ENCODE peak calls at places on chromosomes 12 and 14, in ten cellular contexts. N, T, U, I, J, A, D, L, S and O are unnamed samples.
A peak's percentile ranks its signal among the peaks of the same experiment; 100 is the strongest.

GRCh38 chr14:66038214-66038977 is 447.8 kb upstream of the CCDC196 start:
- DNase-seq in J (no peak), U (no peak), N (peak; percentile 11), T (no peak), S (no peak), A (peak; percentile 87), I (no peak), D (peak; percentile 8), L (no peak), O (no peak)

GRCh38 chr12:110176745-110177144 is 52.6 kb downstream of the IFT81 start:
- DNase-seq in U (no peak), D (no peak), N (no peak), L (no peak), J (no peak), I (no peak), S (no peak), A (peak; percentile 72), T (no peak), O (no peak)

GRCh38 chr14:65044596-65044959 is 57.7 kb downstream of the MAX start:
- DNase-seq in N (peak; percentile 15), T (no peak), S (peak; percentile 85), J (no peak), U (no peak), D (no peak), A (no peak), L (no peak), I (no peak), O (no peak)

GRCh38 chr12:88750867-88751543 is 170.7 kb upstream of the KITLG start:
- DNase-seq in J (no peak), D (no peak), S (no peak), L (no peak), A (no peak), T (no peak), N (no peak), I (no peak), U (no peak), O (no peak)

GRCh38 chr12:13318231-13319015 is 121.9 kb downstream of the EMP1 start:
- DNase-seq in A (no peak), S (no peak), J (no peak), T (no peak), N (no peak), L (no peak), I (no peak), D (no peak), U (no peak), O (no peak)

GRCh38 chr14:89162586-89162985 is 254.4 kb downstream of the FOXN3 start:
- DNase-seq in U (no peak), D (no peak), S (no peak), A (no peak), N (no peak), T (no peak), I (no peak), L (no peak), J (no peak), O (no peak)

GRCh38 chr12:52007158-52007921 is 594 bp downstream of the TAMALIN start:
- DNase-seq in L (peak; percentile 76), D (no peak), T (no peak), I (no peak), U (no peak), S (peak; percentile 95), A (no peak), J (peak; percentile 72), N (peak; percentile 50), O (no peak)

GRCh38 chr14:32201816-32202467 is at the start of gene RNU6-7:
- DNase-seq in T (peak; percentile 34), J (peak; percentile 66), U (no peak), D (no peak), A (peak; percentile 28), I (no peak), L (no peak), N (peak; percentile 24), S (peak; percentile 81), O (no peak)

GRCh38 chr14:61526405-61527312 is 168.7 kb upstream of the HIF1A start:
- DNase-seq in A (no peak), N (no peak), S (peak; percentile 72), L (no peak), J (peak; percentile 78), I (no peak), U (no peak), T (no peak), D (no peak), O (no peak)

GRCh38 chr14:61525293-61526011 is 169.9 kb upstream of the HIF1A start:
- DNase-seq in T (no peak), L (no peak), A (peak; percentile 76), I (peak; percentile 96), J (peak; percentile 68), U (peak; percentile 64), D (peak; percentile 86), S (peak; percentile 81), N (peak; percentile 38), O (no peak)

GRCh38 chr14:61528591-61529021 is 166.7 kb upstream of the HIF1A start:
- DNase-seq in J (no peak), S (no peak), U (no peak), L (no peak), T (no peak), I (peak; percentile 38), A (peak; percentile 78), N (no peak), D (no peak), O (no peak)

GRCh38 chr14:61524936-61525292 is 170.4 kb upstream of the HIF1A start:
- DNase-seq in L (no peak), S (no peak), T (no peak), U (no peak), D (no peak), A (no peak), N (no peak), J (no peak), I (no peak), O (no peak)

GRCh38 chr14:61527325-61528100 is 167.8 kb upstream of the HIF1A start:
- DNase-seq in J (no peak), N (no peak), D (no peak), A (peak; percentile 59), T (no peak), I (no peak), L (no peak), S (no peak), U (no peak), O (no peak)
- TF ChIP-seq CTCF in J (no peak), N (no peak), D (no peak), A (no peak), T (no peak), I (no peak), L (no peak), S (no peak), U (no peak), O (no peak)

GRCh38 chr14:75307700-75308379 is 29.2 kb downstream of the FOS start:
- DNase-seq in I (no peak), A (peak; percentile 87), L (peak; percentile 53), D (peak; percentile 73), T (peak; percentile 83), N (peak; percentile 92), J (peak; percentile 92), S (peak; percentile 90), U (no peak), O (peak; percentile 80)

GRCh38 chr14:75301666-75302325 is 23.2 kb downstream of the FOS start:
- DNase-seq in T (no peak), N (peak; percentile 59), I (no peak), J (peak; percentile 61), L (peak; percentile 20), D (no peak), U (no peak), S (no peak), A (no peak), O (no peak)

GRCh38 chr14:75310295-75311059 is 31.8 kb downstream of the FOS start:
- DNase-seq in D (no peak), A (peak; percentile 90), N (peak; percentile 74), L (no peak), J (peak; percentile 94), S (no peak), I (no peak), T (peak; percentile 76), U (peak; percentile 63), O (peak; percentile 66)

GRCh38 chr14:75303415-75303814 is 24.8 kb downstream of the FOS start:
- DNase-seq in J (peak; percentile 76), U (no peak), D (peak; percentile 74), I (no peak), S (peak; percentile 87), N (peak; percentile 76), A (peak; percentile 83), L (peak; percentile 62), T (peak; percentile 62), O (no peak)

DNA sequence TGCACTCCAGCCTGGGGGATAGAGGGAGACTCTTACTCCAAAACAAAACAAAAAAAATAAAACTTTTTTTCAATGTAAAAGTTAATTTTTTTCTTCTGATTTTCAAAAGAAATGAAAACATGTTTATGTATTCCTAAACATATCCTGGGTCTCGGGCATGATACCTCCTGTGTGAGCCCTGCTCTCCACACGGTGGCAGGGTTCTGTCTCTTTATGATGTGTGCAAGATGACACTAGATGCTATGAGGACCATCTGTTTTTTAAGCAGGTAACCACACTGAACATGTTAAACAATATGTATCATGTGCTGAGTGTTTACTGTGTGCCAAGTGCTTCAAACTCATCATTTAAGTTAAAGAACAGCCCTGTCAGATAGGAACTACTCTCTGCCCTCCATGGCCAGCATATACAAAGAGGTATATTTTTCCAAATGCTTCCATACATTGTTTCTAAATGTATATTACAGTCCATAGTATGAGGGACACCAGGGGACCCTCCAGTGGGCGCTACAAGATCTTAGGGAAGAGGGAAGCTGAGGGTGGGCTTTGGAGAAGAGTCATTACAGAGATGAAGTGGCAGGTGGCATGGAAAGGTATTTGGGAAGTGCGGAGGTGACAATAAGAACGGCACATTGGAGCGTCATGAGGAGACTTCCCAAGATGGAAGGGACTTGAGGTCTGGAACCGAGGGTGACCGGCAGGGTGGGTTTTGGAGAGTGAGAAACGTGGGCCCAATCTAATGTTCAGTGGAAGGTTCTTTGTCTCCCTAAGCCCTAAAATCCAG is 28.5 kb downstream of the FOS start:
- DNase-seq in S (no peak), I (no peak), U (no peak), T (peak; percentile 51), D (no peak), N (no peak), A (no peak), L (peak; percentile 56), J (no peak), O (no peak)
- TF ChIP-seq CTCF in S (no peak), I (peak; percentile 37), U (no peak), T (peak; percentile 48), D (peak; percentile 38), N (no peak), A (peak; percentile 15), L (peak; percentile 55), J (peak; percentile 50), O (no peak)

DNA sequence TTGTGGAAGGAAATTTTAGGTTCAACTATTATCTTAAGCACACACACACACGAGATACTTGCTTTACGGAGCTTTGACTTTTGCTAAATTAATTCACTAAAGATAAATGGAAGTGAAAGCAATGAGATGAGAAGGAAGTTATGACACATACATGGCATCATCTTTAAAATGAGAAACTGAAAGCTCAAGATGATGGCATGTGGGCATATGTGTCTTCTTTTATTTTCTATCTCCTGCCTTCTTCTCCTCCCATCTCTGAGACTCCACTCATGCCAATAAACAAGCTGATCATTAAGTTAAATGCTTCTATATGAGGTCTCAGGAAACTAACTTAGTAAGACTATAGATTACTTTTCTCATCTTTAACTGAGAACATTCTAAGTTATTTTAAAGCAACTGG is 216.7 kb downstream of the MED13L start:
- DNase-seq in U (no peak), I (no peak), N (no peak), T (no peak), D (no peak), S (no peak), J (no peak), A (no peak), L (peak; percentile 41), O (no peak)
- TF ChIP-seq CTCF in U (no peak), I (no peak), N (no peak), T (no peak), D (no peak), S (no peak), J (no peak), A (no peak), L (no peak), O (no peak)

GRCh38 chr12:48285751-48286650 is 64.7 kb downstream of the ZNF641 start:
- DNase-seq in U (no peak), T (no peak), D (no peak), L (no peak), N (no peak), J (no peak), A (no peak), I (no peak), S (no peak), O (no peak)

GRCh38 chr12:48281811-48282210 is 68.9 kb downstream of the ZNF641 start:
- DNase-seq in N (no peak), A (no peak), L (no peak), D (no peak), S (no peak), T (no peak), J (no peak), I (no peak), U (no peak), O (no peak)

GRCh38 chr12:48288387-48289268 is 62.1 kb downstream of the ZNF641 start:
- DNase-seq in U (no peak), I (no peak), D (no peak), A (no peak), T (no peak), L (no peak), J (no peak), S (no peak), N (no peak), O (no peak)

GRCh38 chr12:48291511-48291910 is 59.2 kb downstream of the ZNF641 start:
- DNase-seq in N (no peak), I (no peak), T (no peak), D (peak; percentile 14), S (no peak), A (no peak), L (no peak), U (no peak), J (no peak), O (no peak)

DNA sequence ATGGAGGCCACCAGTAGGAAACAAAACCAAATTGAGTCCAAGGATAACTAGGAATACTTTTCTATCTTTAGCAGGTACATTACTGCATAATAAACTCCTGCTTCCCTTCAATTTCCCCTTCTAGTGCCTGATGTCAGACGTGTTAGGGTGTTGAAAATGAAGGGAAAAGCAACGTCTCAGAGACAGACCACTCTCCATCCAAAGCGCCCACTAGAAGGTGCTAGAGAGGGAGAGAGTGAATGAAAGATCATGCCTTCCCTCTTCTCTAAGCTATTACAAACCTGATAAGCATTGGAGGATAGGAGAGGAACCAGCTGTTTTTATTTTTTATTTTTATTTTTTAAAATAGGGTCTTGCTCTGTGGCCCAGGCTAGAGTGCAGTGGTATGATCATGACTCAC is 64.1 kb downstream of the ZNF641 start:
- DNase-seq in S (no peak), L (no peak), J (no peak), U (no peak), A (peak; percentile 14), D (no peak), T (no peak), I (no peak), N (no peak), O (no peak)
- TF ChIP-seq CTCF in S (peak; percentile 15), L (no peak), J (no peak), U (peak; percentile 27), A (peak; percentile 59), D (no peak), T (peak; percentile 24), I (peak; percentile 21), N (no peak), O (no peak)